ENCODE peak calls at places on chromosomes 2 and 18, in ten cellular contexts. P is NB4, X is AG04449, S is GM06990, Y is suprapubic skin, Q is body of pancreas, U is fibroblast of villous mesenchyme, N is cardiac fibroblast, D is fibroblast of lung, T is choroid plexus epithelial cell. E is an unnamed sample.

GRCh38 chr18:35029770-35030169 is 11.4 kb upstream of the MAPRE2 start:
- DNase-seq in P (no peak), T (peak), Y (no peak), X (no peak), Q (no peak), D (peak), S (no peak), N (peak), U (no peak), E (no peak)

GRCh38 chr2:176130153-176130916 is 830 bp downstream of the HOXD8 start:
- DNase-seq in U (peak), D (no peak), T (no peak), N (no peak), P (no peak), S (no peak), Q (no peak), X (no peak), Y (peak), E (no peak)

GRCh38 chr2:59333007-59333406 is 1091.9 kb upstream of the FANCL start:
- DNase-seq in Q (no peak), N (no peak), T (no peak), Y (no peak), D (no peak), X (no peak), S (no peak), U (no peak), P (no peak), E (no peak)

GRCh38 chr18:31596081-31596872 is 4.6 kb downstream of the TTR start:
- DNase-seq in D (no peak), Y (no peak), T (peak), U (no peak), S (no peak), P (no peak), N (no peak), Q (no peak), X (no peak), E (no peak)

GRCh38 chr18:2240311-2240705 is 331.0 kb downstream of the METTL4 start:
- DNase-seq in Y (no peak), X (no peak), U (peak), N (peak), S (no peak), T (peak), P (no peak), D (peak), Q (no peak), E (no peak)

GRCh38 chr18:79511671-79512301 is 116.1 kb downstream of the NFATC1 start:
- DNase-seq in Y (peak), Q (no peak), X (no peak), P (peak), N (no peak), D (no peak), U (no peak), T (peak), S (no peak), E (peak)

GRCh38 chr18:47809420-47809819 is 121.0 kb downstream of the SMAD2 start:
- DNase-seq in Q (no peak), Y (no peak), U (no peak), S (no peak), P (no peak), N (no peak), X (no peak), T (no peak), D (no peak), E (peak)

GRCh38 chr2:28624436-28624797 is 127.2 kb upstream of the PPP1CB start:
- DNase-seq in P (no peak), X (no peak), U (peak), S (no peak), D (no peak), Q (no peak), Y (no peak), N (no peak), T (no peak), E (no peak)

GRCh38 chr2:54514819-54515569 is 58.9 kb downstream of the SPTBN1 start:
- DNase-seq in P (no peak), Y (no peak), Q (no peak), S (no peak), X (no peak), U (peak), N (no peak), D (peak), T (no peak), E (no peak)

GRCh38 chr2:230234845-230235244 is 9.3 kb downstream of the SP140 start:
- DNase-seq in U (no peak), X (no peak), N (peak), P (no peak), D (no peak), S (peak), Y (no peak), Q (no peak), T (peak), E (no peak)

GRCh38 chr18:47903809-47904208 is 26.6 kb downstream of the SMAD2 start:
- DNase-seq in Q (no peak), X (no peak), U (no peak), T (no peak), P (no peak), N (no peak), Y (no peak), S (no peak), D (no peak), E (no peak)

GRCh38 chr2:70768585-70769085 is 635 bp upstream of the ADD2 start:
- DNase-seq in P (no peak), Q (no peak), X (no peak), D (no peak), S (no peak), T (no peak), Y (no peak), N (no peak), U (no peak), E (no peak)

GRCh38 chr2:12931211-12931844 is 214.6 kb downstream of the TRIB2 start:
- DNase-seq in D (peak), P (peak), X (no peak), S (no peak), N (peak), Q (peak), Y (no peak), U (peak), T (peak), E (peak)

GRCh38 chr2:12257476-12257875 is 459.3 kb upstream of the TRIB2 start:
- DNase-seq in D (peak), Y (no peak), U (no peak), X (no peak), Q (no peak), N (no peak), T (no peak), S (no peak), P (no peak), E (no peak)

GRCh38 chr2:238289574-238289973 is 1.2 kb upstream of the PER2 start:
- DNase-seq in T (no peak), P (peak), X (no peak), N (peak), Q (no peak), U (no peak), D (no peak), Y (peak), S (peak), E (no peak)

GRCh38 chr2:163778045-163778753 is 42.4 kb upstream of the FIGN start:
- DNase-seq in D (peak), T (peak), U (peak), Y (no peak), S (no peak), Q (no peak), X (peak), N (peak), P (no peak), E (no peak)

GRCh38 chr2:26469092-26469710 is 8.7 kb downstream of the OTOF start:
- DNase-seq in Q (peak), Y (no peak), P (peak), U (peak), S (no peak), N (peak), X (no peak), T (peak), D (peak), E (peak)

GRCh38 chr18:79439201-79440023 is 43.7 kb downstream of the NFATC1 start:
- DNase-seq in N (no peak), U (peak), Y (no peak), S (no peak), X (peak), T (no peak), P (peak), Q (no peak), D (no peak), E (no peak)

GRCh38 chr2:154814856-154815255 is 116.4 kb downstream of the KCNJ3 start:
- DNase-seq in Q (no peak), U (no peak), P (no peak), T (no peak), D (no peak), S (no peak), N (no peak), Y (no peak), X (no peak), E (no peak)

GRCh38 chr2:173715483-173715882 is 249.7 kb downstream of the SP3 start:
- DNase-seq in U (no peak), Q (no peak), X (no peak), Y (no peak), S (no peak), P (no peak), N (no peak), D (peak), T (no peak), E (no peak)

GRCh38 chr2:107325983-107326786 is 440.2 kb upstream of the ST6GAL2 start:
- DNase-seq in T (peak), N (peak), Y (no peak), S (no peak), Q (peak), D (peak), P (no peak), U (peak), X (no peak), E (no peak)

GRCh38 chr2:181632733-181633401 is 24.0 kb downstream of the CERKL start:
- DNase-seq in S (no peak), N (no peak), U (no peak), P (no peak), Y (no peak), D (no peak), Q (no peak), T (no peak), X (no peak), E (no peak)

GRCh38 chr2:8203354-8203753 is 478.5 kb upstream of the ID2 start:
- DNase-seq in X (no peak), T (no peak), S (no peak), Y (no peak), D (no peak), Q (no peak), U (no peak), P (no peak), N (peak), E (no peak)

GRCh38 chr18:74507120-74507881 is 11.1 kb downstream of the CNDP2 start:
- DNase-seq in Q (peak), T (no peak), N (no peak), P (no peak), Y (no peak), X (no peak), U (no peak), D (no peak), S (no peak), E (no peak)

GRCh38 chr18:1018211-1018651 is 113.6 kb downstream of the ADCYAP1 start:
- DNase-seq in U (no peak), Q (no peak), N (peak), X (peak), P (no peak), S (no peak), T (peak), D (peak), Y (no peak), E (no peak)

GRCh38 chr2:148674063-148675020 is 29.8 kb downstream of the EPC2 start:
- DNase-seq in T (peak), P (peak), Q (no peak), Y (no peak), U (no peak), S (peak), N (peak), D (peak), X (no peak), E (peak)

GRCh38 chr2:172743143-172743542 is 7.5 kb downstream of the RAPGEF4 start:
- DNase-seq in U (no peak), S (no peak), Q (no peak), N (no peak), X (no peak), P (no peak), T (peak), D (no peak), Y (no peak), E (no peak)

GRCh38 chr18:13247506-13247905 is 28.9 kb downstream of the LDLRAD4 start:
- DNase-seq in D (no peak), Y (peak), T (no peak), P (no peak), X (no peak), S (no peak), Q (no peak), U (no peak), N (no peak), E (no peak)

GRCh38 chr2:105755895-105756294 is 11.2 kb downstream of the NCK2 start:
- DNase-seq in Y (no peak), S (no peak), Q (no peak), D (no peak), T (no peak), N (no peak), X (no peak), U (no peak), P (no peak), E (no peak)

GRCh38 chr2:164706522-164706921 is 85.2 kb upstream of the GRB14 start:
- DNase-seq in S (no peak), N (peak), T (peak), U (peak), X (peak), P (no peak), Y (no peak), D (no peak), Q (no peak), E (no peak)

GRCh38 chr2:28567076-28567471 is 71.2 kb downstream of the PLB1 start:
- DNase-seq in S (no peak), D (no peak), U (no peak), P (no peak), Q (no peak), Y (no peak), X (no peak), T (peak), N (no peak), E (peak)

GRCh38 chr2:201795608-201796477 is 10.5 kb upstream of the CDK15 start:
- DNase-seq in D (peak), Q (peak), S (no peak), Y (no peak), N (peak), T (peak), U (peak), P (peak), X (no peak), E (peak)

GRCh38 chr2:98385050-98385699 is 38.9 kb downstream of the CNGA3 start:
- DNase-seq in S (peak), D (peak), T (peak), Y (no peak), Q (peak), U (peak), X (no peak), N (peak), P (peak), E (peak)

GRCh38 chr2:17793293-17793692 is 23.0 kb upstream of the MSGN1 start:
- DNase-seq in N (no peak), X (no peak), S (peak), P (no peak), Q (no peak), U (no peak), D (no peak), Y (no peak), T (no peak), E (no peak)

GRCh38 chr2:159053186-159054031 is 85.0 kb downstream of the TANC1 start:
- DNase-seq in S (no peak), T (peak), P (no peak), Y (no peak), D (peak), X (peak), U (peak), Q (no peak), N (peak), E (no peak)

GRCh38 chr2:14420851-14421250 is 211.7 kb upstream of the LRATD1 start:
- DNase-seq in U (no peak), S (peak), T (no peak), P (no peak), N (peak), Q (no peak), X (no peak), Y (no peak), D (peak), E (no peak)

GRCh38 chr2:152336854-152337510 is 2.0 kb downstream of the FMNL2 start:
- DNase-seq in S (peak), D (peak), U (peak), X (peak), P (peak), Q (peak), T (peak), N (peak), Y (peak), E (peak)

GRCh38 chr18:6219116-6219717 is 195.5 kb downstream of the L3MBTL4 start:
- DNase-seq in N (peak), T (peak), X (peak), Y (no peak), D (peak), Q (no peak), S (no peak), P (peak), U (peak), E (peak)
- TF ChIP-seq CTCF in N (peak), T (peak), X (peak), Y (peak), D (peak), Q (peak), S (peak), P (peak), U (peak), E (peak)

GRCh38 chr18:64972545-64972944 is 778.3 kb upstream of the CDH7 start:
- DNase-seq in Y (no peak), N (no peak), S (no peak), U (no peak), T (no peak), P (no peak), D (no peak), X (no peak), Q (no peak), E (peak)

DNA sequence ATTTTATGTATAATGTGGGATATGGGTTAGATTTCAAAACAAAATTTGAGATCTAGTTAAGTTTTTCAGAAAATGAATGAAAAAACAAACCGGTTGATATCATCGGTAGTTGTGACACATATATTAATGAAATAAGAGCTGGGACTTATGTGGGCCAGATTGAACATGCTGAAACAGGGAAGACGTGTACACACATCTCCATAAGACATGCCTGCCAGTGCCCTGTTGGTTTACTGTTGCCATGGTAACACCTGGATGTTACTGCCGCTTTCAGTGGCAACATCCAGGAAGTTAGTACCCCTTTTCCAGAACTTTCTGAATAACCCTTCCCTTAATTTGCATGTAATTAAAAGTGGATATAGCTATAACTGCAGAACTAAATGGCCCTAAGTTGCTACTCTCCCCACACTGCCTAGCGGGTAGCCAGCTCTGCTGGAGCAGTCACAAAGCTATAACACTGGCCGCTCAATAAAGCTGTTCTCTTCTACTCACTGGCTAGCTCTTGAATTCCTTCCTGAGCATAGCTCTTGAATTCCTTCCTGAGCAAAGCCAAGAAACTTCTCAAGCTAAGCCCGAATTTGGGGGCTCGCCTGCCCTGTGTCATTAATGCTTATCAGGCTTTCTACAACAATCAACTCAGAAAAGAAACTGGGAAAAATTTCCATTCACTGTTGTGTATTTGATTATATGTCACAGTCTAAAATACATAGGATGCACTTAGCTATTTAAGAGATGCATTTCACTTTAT is 776.3 kb upstream of the CDH7 start:
- DNase-seq in T (no peak), Q (no peak), P (no peak), Y (no peak), S (no peak), U (no peak), X (no peak), D (no peak), N (no peak), E (no peak)
- H3K4me3 ChIP-seq in T (no peak), Q (no peak), P (no peak), Y (no peak), S (no peak), U (no peak), X (no peak), D (no peak), N (no peak), E (no peak)

GRCh38 chr2:108855194-108855593 is 68.6 kb downstream of the CCDC138 start:
- DNase-seq in D (peak), Y (no peak), Q (no peak), T (peak), N (peak), P (peak), S (peak), U (peak), X (no peak), E (no peak)
- TF ChIP-seq CTCF in D (peak), Y (no peak), Q (peak), T (peak), N (no peak), P (no peak), S (no peak), U (no peak), X (no peak), E (no peak)

GRCh38 chr2:121019073-121019472 is 265.9 kb downstream of the TFCP2L1 start:
- DNase-seq in P (no peak), Q (no peak), S (no peak), X (no peak), Y (no peak), D (no peak), N (peak), U (no peak), T (peak), E (no peak)
- H3K4me3 ChIP-seq in P (no peak), Q (no peak), S (no peak), X (no peak), Y (no peak), D (no peak), N (no peak), U (no peak), T (peak), E (no peak)

GRCh38 chr2:237027712-237028029 is 58.0 kb upstream of the COPS8 start:
- DNase-seq in S (no peak), T (no peak), U (no peak), P (no peak), X (no peak), D (no peak), N (no peak), Q (no peak), Y (no peak), E (no peak)
- TF ChIP-seq CTCF in S (no peak), T (no peak), U (no peak), P (no peak), X (no peak), D (no peak), N (no peak), Q (no peak), Y (no peak), E (no peak)

GRCh38 chr2:72933646-72934151 is 16.4 kb downstream of the EMX1 start:
- DNase-seq in D (no peak), Q (no peak), Y (peak), P (no peak), N (no peak), X (no peak), U (no peak), S (no peak), T (no peak), E (no peak)
- H3K4me3 ChIP-seq in D (no peak), Q (no peak), Y (no peak), P (no peak), N (no peak), X (no peak), U (no peak), S (no peak), T (no peak), E (no peak)

DNA sequence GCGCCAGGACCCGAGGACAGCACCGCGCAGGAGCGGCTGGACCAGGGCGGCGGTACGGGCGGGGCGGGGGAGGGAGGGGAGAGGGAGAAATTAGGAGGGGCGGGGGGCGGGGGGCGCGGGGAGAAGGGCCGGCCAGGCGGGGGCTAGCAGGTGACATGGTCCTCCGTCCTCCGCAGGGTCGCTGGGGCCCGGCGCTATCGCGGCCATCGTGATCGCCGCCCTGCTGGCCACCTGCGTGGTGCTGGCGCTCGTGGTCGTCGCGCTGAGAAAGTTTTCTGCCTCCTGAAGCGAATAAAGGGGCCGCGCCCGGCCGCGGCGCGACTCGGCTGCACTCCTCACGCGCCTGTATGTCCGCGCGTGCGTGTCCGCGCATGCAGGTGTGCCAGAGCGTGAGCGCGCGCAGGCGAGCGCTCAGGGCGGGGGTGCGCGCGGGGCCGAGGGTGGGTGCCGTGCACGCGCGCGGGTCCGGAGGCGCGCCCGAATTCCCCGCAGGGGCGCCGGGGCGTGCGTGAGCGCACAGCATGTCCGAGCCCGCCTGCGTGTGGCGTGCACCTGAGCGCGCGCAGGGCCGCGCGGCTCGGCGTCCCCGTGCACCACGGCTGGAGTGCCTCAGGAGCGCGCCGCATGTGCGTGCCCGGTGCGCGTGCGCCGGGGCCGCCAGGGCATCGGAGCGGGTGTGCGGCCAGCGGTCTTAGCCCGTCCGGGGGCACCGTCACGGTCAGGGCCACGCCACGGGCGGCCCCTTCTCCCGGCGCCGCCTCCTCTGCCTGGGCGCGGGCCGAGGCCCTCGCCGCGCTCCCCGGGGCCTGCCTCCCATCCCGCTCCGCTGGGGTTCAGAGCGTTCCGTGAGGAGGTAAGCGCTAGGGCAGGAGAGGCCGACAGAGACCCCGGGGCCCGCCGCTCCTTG is 6.3 kb downstream of the SNORC start:
- DNase-seq in S (peak), P (no peak), D (no peak), Q (peak), U (no peak), N (no peak), Y (no peak), T (no peak), X (no peak), E (peak)
- TF ChIP-seq CTCF in S (peak), P (no peak), D (peak), Q (peak), U (no peak), N (no peak), Y (no peak), T (peak), X (no peak), E (peak)